ENCODE peak calls at places on chromosomes 4 and X, in five cellular contexts. O is sigmoid colon, S is ovary, W is uterus, I is lower leg skin. F is an unnamed sample.

GRCh38 chr4:40317921-40318658 is 17.0 kb upstream of the CHRNA9 start:
- DNase-seq in O (no peak), I (no peak), W (no peak), S (no peak), F (no peak)

GRCh38 chr4:60485279-60485678 is 714.8 kb upstream of the ADGRL3 start:
- DNase-seq in O (no peak), S (no peak), I (no peak), W (no peak), F (no peak)

GRCh38 chrX:70452143-70452733 is 7.6 kb downstream of the DLG3 start:
- DNase-seq in I (no peak), O (peak), S (peak), W (peak), F (peak)

GRCh38 chr4:33722254-33722653 is 2522.1 kb downstream of the ARAP2 start:
- DNase-seq in I (peak), O (no peak), S (no peak), W (no peak), F (no peak)

GRCh38 chr4:76687730-76688441 is 210.1 kb downstream of the SOWAHB start:
- DNase-seq in S (no peak), W (no peak), O (no peak), I (no peak), F (no peak)

GRCh38 chrX:35291013-35291412 is 348.4 kb downstream of the FAM47B start:
- DNase-seq in S (no peak), W (no peak), I (no peak), O (no peak), F (no peak)

GRCh38 chr4:57614533-57614932 is 504.3 kb upstream of the IGFBP7 start:
- DNase-seq in S (no peak), I (no peak), O (no peak), W (no peak), F (no peak)

GRCh38 chr4:19693949-19694597 is 557.6 kb upstream of the SLIT2 start:
- DNase-seq in O (no peak), W (peak), I (no peak), S (no peak), F (no peak)

DNA sequence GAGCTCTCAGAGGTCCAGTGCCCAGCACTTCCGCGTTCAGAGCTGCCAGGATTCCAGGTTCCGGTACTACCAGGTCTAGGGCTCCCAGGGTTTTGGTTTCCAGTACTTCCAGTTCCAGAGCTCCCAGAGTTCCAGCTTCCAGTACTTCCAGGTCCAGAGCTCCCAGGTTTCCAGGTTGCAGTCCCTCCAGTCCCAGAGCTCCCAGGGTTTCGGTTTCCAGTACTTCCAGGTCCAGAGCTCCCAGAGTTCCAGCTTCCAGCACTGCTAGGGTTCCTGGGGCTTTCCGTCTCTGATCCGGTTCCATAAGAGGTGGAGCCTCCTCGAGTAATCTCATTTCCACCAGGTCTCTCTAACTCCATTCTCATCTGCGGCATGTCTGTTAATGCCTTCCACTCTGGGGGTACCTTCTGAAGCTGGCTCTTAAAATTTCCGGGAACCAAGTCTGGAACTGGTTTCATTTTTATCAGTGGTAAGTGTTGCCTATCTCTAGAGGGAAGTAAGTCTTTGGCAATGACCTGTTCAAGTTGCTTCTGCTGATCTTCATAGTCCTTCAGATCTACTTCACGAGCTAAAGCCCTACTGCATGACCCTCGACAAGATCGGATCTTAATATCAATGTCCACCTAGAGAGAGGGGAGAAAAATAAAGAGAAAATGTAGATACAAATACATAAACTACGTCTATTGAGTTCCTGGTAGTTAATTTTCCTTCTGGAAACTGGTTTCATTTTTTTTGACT is 4.1 kb downstream of the FGA start:
- DNase-seq in I (no peak), O (no peak), W (no peak), S (no peak), F (no peak)
- TF ChIP-seq POLR2A in I (no peak), O (no peak), W (no peak), S (no peak), F (no peak)

GRCh38 chr4:106615961-106616360 is 247.4 kb upstream of the GIMD1 start:
- DNase-seq in W (no peak), S (no peak), O (no peak), I (no peak), F (no peak)

GRCh38 chr4:106615407-106615945 is 246.9 kb upstream of the GIMD1 start:
- DNase-seq in O (no peak), S (no peak), W (no peak), I (no peak), F (no peak)

GRCh38 chr4:106614446-106614845 is 245.9 kb upstream of the GIMD1 start:
- DNase-seq in I (no peak), O (no peak), W (no peak), S (no peak), F (no peak)

GRCh38 chr4:106624674-106625073 is 256.1 kb upstream of the GIMD1 start:
- DNase-seq in W (no peak), O (no peak), S (no peak), I (no peak), F (no peak)

GRCh38 chr4:106618920-106619319 is 250.3 kb upstream of the GIMD1 start:
- DNase-seq in I (no peak), S (no peak), W (no peak), O (no peak), F (no peak)
- TF ChIP-seq POLR2A in I (no peak), S (no peak), W (no peak), O (no peak), F (no peak)

GRCh38 chr4:128483816-128484215 is 196.2 kb upstream of the PGRMC2 start:
- DNase-seq in W (no peak), O (no peak), S (no peak), I (no peak), F (no peak)
- TF ChIP-seq POLR2A in W (no peak), O (no peak), S (no peak), I (no peak), F (no peak)

GRCh38 chr4:68591204-68591603 is 15.1 kb upstream of the UGT2B17 start:
- DNase-seq in I (no peak), W (no peak), S (no peak), O (no peak), F (no peak)

GRCh38 chr4:68592673-68593072 is 16.6 kb upstream of the UGT2B17 start:
- DNase-seq in I (no peak), S (no peak), O (no peak), W (no peak), F (no peak)

GRCh38 chr4:68599150-68599549 is 23.0 kb upstream of the UGT2B17 start:
- DNase-seq in W (no peak), I (no peak), S (no peak), O (no peak), F (no peak)

GRCh38 chr4:68597489-68597888 is 21.4 kb upstream of the UGT2B17 start:
- DNase-seq in I (no peak), W (no peak), O (no peak), S (no peak), F (no peak)

GRCh38 chr4:68594678-68595077 is 18.6 kb upstream of the UGT2B17 start:
- DNase-seq in O (no peak), W (no peak), I (no peak), S (no peak), F (no peak)
- TF ChIP-seq POLR2A in O (no peak), W (no peak), I (no peak), S (no peak), F (no peak)

DNA sequence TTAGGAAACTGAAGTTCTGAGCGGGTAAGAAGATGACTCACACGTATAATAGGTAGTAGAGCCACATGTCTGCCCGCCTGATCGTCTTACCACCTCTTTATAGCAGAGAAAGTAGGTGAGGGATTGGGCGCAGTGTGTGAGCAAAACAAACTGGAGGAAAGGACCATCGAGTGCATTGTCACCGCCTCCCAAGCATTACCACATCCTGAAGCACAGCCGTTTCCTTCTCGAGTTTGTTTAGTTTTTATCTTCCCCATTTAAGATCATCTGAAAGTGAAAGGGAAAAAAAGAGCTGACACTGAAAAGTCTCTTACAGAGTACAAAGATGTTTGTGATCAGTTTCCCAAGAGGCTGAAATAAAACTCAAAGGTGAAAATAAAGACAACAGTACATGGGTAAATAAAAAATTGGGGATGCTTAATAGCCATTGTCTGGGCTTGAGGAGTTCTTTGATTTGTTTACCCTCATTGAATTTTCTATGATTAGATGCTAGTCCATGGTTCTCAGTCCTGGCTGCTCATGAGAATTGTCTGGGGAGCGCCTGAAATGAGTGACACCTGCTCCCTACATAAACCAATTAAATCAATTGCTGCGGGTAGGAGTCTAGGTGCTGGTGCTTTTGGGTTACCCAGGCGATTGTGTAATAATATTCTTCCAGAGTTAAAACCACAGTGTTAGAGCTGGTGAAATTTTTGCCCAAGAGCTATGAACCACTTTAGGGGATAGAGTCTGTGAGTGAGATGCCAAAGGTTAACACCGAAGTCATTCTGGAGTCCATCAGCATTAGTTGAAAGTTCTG is 15.0 kb downstream of the PDK3 start:
- DNase-seq in O (no peak), S (no peak), I (no peak), W (no peak), F (no peak)
- TF ChIP-seq POLR2A in O (no peak), S (no peak), I (no peak), W (no peak), F (no peak)

DNA sequence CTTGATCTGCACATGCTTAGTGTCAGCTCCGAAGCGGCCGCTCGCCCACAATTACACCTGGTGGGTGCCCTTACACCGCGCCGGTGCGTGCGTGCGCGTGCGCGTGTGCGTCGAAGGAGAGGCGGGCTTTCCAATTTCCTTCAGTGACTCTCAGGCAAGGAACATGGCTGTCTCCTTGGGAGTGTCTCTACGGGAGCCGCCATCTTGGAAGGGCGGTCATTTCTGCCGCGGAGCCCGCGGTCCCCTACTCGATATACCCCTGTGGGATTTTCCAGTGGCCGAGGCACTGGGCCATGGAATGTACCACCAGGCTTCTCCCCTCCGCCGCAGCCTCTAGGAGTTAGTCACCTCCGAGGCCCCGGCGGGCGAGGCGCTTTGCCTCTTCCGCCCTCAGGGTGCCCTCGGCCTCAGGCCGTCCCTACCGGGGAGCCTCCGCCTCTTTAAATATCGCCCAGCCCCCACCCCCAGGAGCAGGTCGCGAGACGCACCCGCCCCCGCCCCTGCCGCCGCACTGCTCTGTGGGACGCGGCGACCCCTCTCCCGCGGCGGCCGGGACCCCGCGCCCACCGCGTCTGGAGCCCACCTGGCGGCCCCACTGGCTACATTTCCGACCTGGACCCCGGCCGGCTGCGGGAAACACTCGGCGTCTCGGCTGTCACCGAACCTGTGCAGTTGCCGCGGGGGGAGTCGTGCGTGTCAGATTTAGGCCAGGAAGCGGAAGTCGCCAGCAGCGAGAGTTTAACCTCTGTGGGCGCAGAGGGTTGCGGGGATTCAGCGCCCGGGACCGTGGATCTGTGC is at the start of gene ZNF41:
- DNase-seq in S (peak), I (peak), W (peak), O (peak), F (peak)
- TF ChIP-seq POLR2A in S (no peak), I (no peak), W (peak), O (no peak), F (peak)